ENCODE peak calls at places on chromosomes 6 and 20, in seven cellular contexts. E, I, O, A, V, U and F are unnamed samples.

GRCh38 chr6:98932424-98932823 is 15.3 kb downstream of the FBXL4 start:
- DNase-seq in E (no peak), U (no peak), A (peak; percentile 43), V (no peak), I (no peak), O (no peak), F (no peak)

GRCh38 chr6:24273471-24273870 is 84.4 kb downstream of the DCDC2 start:
- DNase-seq in U (no peak), V (no peak), E (no peak), A (no peak), I (no peak), O (no peak), F (no peak)

GRCh38 chr6:33705268-33705885 is 6.1 kb downstream of the UQCC2 start:
- DNase-seq in A (no peak), O (no peak), V (no peak), I (no peak), E (no peak), U (no peak), F (no peak)

GRCh38 chr6:63372951-63373533 is 53.3 kb upstream of the LGSN start:
- DNase-seq in I (no peak), V (no peak), U (no peak), E (no peak), A (no peak), O (no peak), F (no peak)

GRCh38 chr6:113595921-113596376 is 261.2 kb upstream of the MARCKS start:
- DNase-seq in I (no peak), E (no peak), O (no peak), A (no peak), U (no peak), V (no peak), F (no peak)

GRCh38 chr20:5470943-5471342 is 154.2 kb upstream of the PROKR2 start:
- DNase-seq in U (no peak), V (no peak), E (no peak), A (no peak), I (no peak), O (no peak), F (no peak)

GRCh38 chr6:6927437-6928361 is 180.1 kb upstream of the RREB1 start:
- DNase-seq in U (peak; percentile 88), E (no peak), I (peak; percentile 58), A (peak; percentile 19), O (no peak), V (no peak), F (peak; percentile 78)

GRCh38 chr6:163413345-163414116 is 987 bp upstream of the QKI start:
- DNase-seq in O (peak; percentile 83), I (peak; percentile 90), V (peak; percentile 29), E (peak; percentile 82), A (peak; percentile 70), U (peak; percentile 84), F (peak; percentile 97)

GRCh38 chr6:112370946-112371345 is 23.8 kb downstream of the RFPL4B start:
- DNase-seq in V (no peak), U (no peak), A (no peak), O (no peak), I (no peak), E (no peak), F (no peak)

GRCh38 chr6:2641044-2641673 is 109.6 kb downstream of the MYLK4 start:
- DNase-seq in A (no peak), V (no peak), E (no peak), O (no peak), I (no peak), U (no peak), F (no peak)

GRCh38 chr6:147888374-147888773 is 379.9 kb downstream of the SAMD5 start:
- DNase-seq in I (no peak), O (no peak), E (no peak), V (no peak), U (no peak), A (no peak), F (no peak)

GRCh38 chr20:17444091-17444490 is 87.1 kb downstream of the BFSP1 start:
- DNase-seq in E (no peak), V (no peak), A (no peak), I (no peak), U (no peak), O (no peak), F (no peak)

GRCh38 chr6:85751374-85752055 is 108.8 kb upstream of the SYNCRIP start:
- DNase-seq in I (no peak), V (no peak), U (no peak), A (no peak), E (no peak), O (peak; percentile 23), F (no peak)

GRCh38 chr6:134447423-134447822 is 129.5 kb upstream of the SGK1 start:
- DNase-seq in V (no peak), O (no peak), E (no peak), U (no peak), A (no peak), I (no peak), F (no peak)

GRCh38 chr6:70131528-70131927 is 171.4 kb downstream of the COL9A1 start:
- DNase-seq in V (no peak), A (no peak), O (no peak), E (no peak), I (no peak), U (no peak), F (no peak)

GRCh38 chr6:157184202-157185015 is 138.9 kb downstream of the TMEM242 start:
- DNase-seq in U (peak; percentile 48), I (peak; percentile 80), V (peak; percentile 16), A (peak; percentile 89), E (peak; percentile 75), O (peak; percentile 81), F (peak; percentile 86)

GRCh38 chr6:2118136-2118535 is 127.3 kb downstream of the GMDS start:
- DNase-seq in O (no peak), V (no peak), U (no peak), E (no peak), A (no peak), I (no peak), F (no peak)

GRCh38 chr6:30061766-30062458 is 847 bp downstream of the POLR1H start:
- DNase-seq in V (no peak), A (peak; percentile 23), I (peak; percentile 28), E (no peak), U (peak; percentile 54), O (peak; percentile 45), F (no peak)

GRCh38 chr6:2986722-2987196 is 12.9 kb upstream of the NQO2 start:
- DNase-seq in E (no peak), V (no peak), U (no peak), A (no peak), O (no peak), I (no peak), F (no peak)

DNA sequence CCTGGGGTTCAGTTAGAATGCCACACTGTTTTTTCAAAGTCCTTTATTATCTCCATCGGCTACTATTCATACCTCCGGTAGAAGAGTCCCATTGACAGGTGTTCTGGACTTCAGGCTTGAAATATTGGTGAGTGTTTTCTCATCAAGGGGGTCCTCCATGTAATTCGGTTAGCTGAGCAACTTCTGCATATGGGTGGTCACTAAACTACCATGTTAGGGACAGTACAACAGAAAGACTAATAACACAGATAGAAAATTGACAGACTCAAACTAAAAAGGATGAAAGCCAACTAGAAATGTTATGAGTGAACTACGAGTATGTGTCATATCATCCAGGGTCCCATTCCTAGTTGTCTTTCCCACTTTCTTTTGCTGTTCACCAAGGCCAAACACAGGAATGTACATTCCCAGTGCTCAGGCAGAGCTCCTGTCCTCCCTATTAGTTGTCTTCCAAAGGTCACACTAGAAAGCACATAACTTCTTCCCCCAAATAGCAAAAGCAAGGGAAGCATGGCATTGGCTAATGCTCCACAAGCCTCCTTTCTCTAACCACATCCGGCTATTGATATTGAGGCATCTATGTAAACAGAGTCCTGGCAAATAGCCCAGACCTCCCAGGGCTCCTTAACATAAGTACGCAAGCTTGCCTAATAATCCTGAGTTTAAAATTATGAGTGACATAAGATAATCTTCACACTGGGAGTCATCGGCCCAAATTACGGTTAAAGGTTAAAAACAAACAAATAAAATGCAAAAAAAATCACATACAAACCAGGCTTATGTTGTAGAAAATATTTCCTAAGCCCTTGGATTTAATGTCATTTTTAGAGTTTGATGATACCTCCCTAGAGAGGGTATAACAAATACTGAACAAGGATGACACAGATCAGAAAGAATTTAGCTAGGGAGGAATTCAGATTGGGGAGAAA is 13.2 kb downstream of the CCN2 start:
- DNase-seq in E (no peak), U (no peak), I (no peak), V (no peak), O (no peak), A (no peak), F (no peak)
- TF ChIP-seq POLR2AphosphoS5 in E (no peak), U (no peak), I (no peak), V (no peak), O (no peak), A (no peak), F (no peak)

GRCh38 chr6:90121982-90122381 is 174.7 kb downstream of the BACH2 start:
- DNase-seq in A (no peak), V (no peak), E (no peak), O (no peak), U (no peak), I (no peak), F (no peak)

GRCh38 chr6:90124904-90125510 is 171.6 kb downstream of the BACH2 start:
- DNase-seq in A (no peak), O (no peak), V (no peak), U (no peak), E (no peak), I (no peak), F (no peak)

GRCh38 chr6:90127589-90127988 is 169.1 kb downstream of the BACH2 start:
- DNase-seq in E (no peak), A (no peak), V (no peak), I (no peak), O (no peak), U (no peak), F (no peak)

GRCh38 chr6:90123796-90124195 is 172.8 kb downstream of the BACH2 start:
- DNase-seq in I (no peak), U (no peak), O (no peak), A (no peak), V (no peak), E (no peak), F (no peak)

DNA sequence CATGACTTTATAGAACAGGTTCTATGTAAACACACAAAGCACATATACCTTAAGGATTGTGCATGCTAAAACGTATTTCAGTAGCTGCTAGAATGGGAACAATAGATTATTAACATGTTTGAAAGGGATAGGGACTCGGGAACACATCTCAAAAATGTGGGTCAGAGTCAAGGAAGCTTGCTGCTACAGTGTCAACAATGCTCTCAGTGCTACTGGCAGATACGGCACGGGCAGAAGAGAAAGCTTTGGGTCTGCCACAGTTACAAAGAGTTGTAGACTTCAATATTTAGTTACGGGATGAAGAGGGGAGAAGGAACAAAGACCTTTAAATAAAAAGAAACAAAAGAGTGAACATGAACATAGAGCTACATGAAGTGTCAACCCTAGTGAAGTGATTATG is 170.5 kb downstream of the BACH2 start:
- DNase-seq in A (no peak), I (no peak), U (no peak), E (no peak), V (no peak), O (no peak), F (no peak)
- TF ChIP-seq POLR2AphosphoS5 in A (no peak), I (no peak), U (no peak), E (no peak), V (no peak), O (no peak), F (no peak)

DNA sequence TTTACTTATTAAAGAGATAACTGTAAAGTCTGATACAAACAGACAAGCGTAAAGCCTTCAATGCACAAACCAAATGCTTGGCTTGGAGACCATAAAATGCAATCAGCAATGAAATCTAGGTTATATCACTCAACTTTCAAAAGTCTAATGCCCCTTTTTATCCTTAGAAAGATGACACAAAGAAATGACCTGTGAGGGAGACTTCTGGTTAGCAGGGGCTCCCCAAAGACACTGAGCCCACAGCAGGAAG is 88.4 kb downstream of the HIVEP2 start:
- DNase-seq in I (no peak), O (no peak), V (no peak), E (no peak), U (no peak), A (no peak), F (no peak)
- TF ChIP-seq POLR2AphosphoS5 in I (no peak), O (no peak), V (no peak), E (no peak), U (no peak), A (no peak), F (no peak)

GRCh38 chr20:50186987-50187402 is 3.6 kb upstream of the CEBPB start:
- DNase-seq in I (no peak), E (no peak), V (no peak), A (no peak), O (no peak), U (no peak), F (no peak)
- TF ChIP-seq POLR2AphosphoS5 in I (no peak), E (no peak), V (no peak), A (no peak), O (no peak), U (no peak), F (no peak)